ENCODE peak calls at places on chromosome 21, in six cellular contexts. W, F, U, H, Q and M are unnamed samples.

GRCh38 chr21:29299046-29299905 is 554 bp downstream of the BACH1 start:
- DNase-seq in H (peak; percentile 60), U (peak; percentile 56), W (peak; percentile 90), F (peak; percentile 68), Q (no peak), M (peak; percentile 54)

GRCh38 chr21:14545906-14546480 is at the start of gene SAMSN1:
- DNase-seq in H (peak; percentile 35), Q (no peak), F (no peak), U (no peak), W (no peak), M (peak; percentile 35)

GRCh38 chr21:41751621-41752020 is 15.2 kb downstream of the RIPK4 start:
- DNase-seq in H (no peak), W (peak; percentile 63), F (no peak), Q (no peak), U (no peak), M (no peak)

GRCh38 chr21:33854604-33855003 is 61.0 kb downstream of the ATP5PO start:
- DNase-seq in U (no peak), H (peak; percentile 19), F (no peak), Q (no peak), W (no peak), M (no peak)

GRCh38 chr21:17370750-17371325 is 142.0 kb upstream of the CXADR start:
- DNase-seq in H (no peak), W (no peak), F (no peak), Q (no peak), U (no peak), M (no peak)

GRCh38 chr21:34933609-34934345 is 115.3 kb downstream of the RUNX1 start:
- DNase-seq in F (no peak), W (no peak), H (no peak), U (no peak), Q (no peak), M (peak; percentile 12)

GRCh38 chr21:34523019-34523418 is 11.0 kb upstream of the KCNE1 start:
- DNase-seq in F (no peak), Q (no peak), W (peak; percentile 54), U (no peak), H (no peak), M (no peak)

GRCh38 chr21:42237161-42237560 is 18.2 kb downstream of the ABCG1 start:
- DNase-seq in Q (no peak), U (no peak), F (no peak), W (no peak), H (no peak), M (no peak)

GRCh38 chr21:36478207-36478701 is 1.7 kb downstream of the CLDN14 start:
- DNase-seq in F (no peak), Q (no peak), H (peak; percentile 68), W (peak; percentile 29), U (peak; percentile 96), M (no peak)

GRCh38 chr21:33123396-33124120 is 53.6 kb downstream of the OLIG1 start:
- DNase-seq in F (no peak), U (no peak), H (no peak), Q (no peak), W (no peak), M (no peak)

GRCh38 chr21:35840197-35840799 is 220.0 kb downstream of the SETD4 start:
- DNase-seq in H (peak; percentile 93), U (peak; percentile 72), W (peak; percentile 85), Q (peak; percentile 72), F (peak; percentile 44), M (no peak)

GRCh38 chr21:43298546-43299440 is 128.1 kb downstream of the SIK1 start:
- DNase-seq in Q (no peak), W (no peak), F (peak; percentile 42), H (no peak), U (no peak), M (no peak)

GRCh38 chr21:29332461-29333354 is 34.0 kb downstream of the BACH1 start:
- DNase-seq in U (peak; percentile 76), W (no peak), Q (no peak), F (no peak), H (peak; percentile 57), M (no peak)

GRCh38 chr21:29499734-29500343 is 201.1 kb downstream of the BACH1 start:
- DNase-seq in U (no peak), W (no peak), Q (peak; percentile 32), F (no peak), H (peak; percentile 57), M (no peak)

GRCh38 chr21:33668620-33669019 is 26.3 kb downstream of the ITSN1 start:
- DNase-seq in W (no peak), F (no peak), H (no peak), Q (no peak), U (no peak), M (no peak)

GRCh38 chr21:16837319-16837718 is 675.5 kb upstream of the CXADR start:
- DNase-seq in Q (no peak), F (no peak), W (no peak), H (peak; percentile 34), U (peak; percentile 56), M (no peak)

GRCh38 chr21:15443740-15444117 is 286.1 kb upstream of the USP25 start:
- DNase-seq in W (no peak), Q (no peak), H (peak; percentile 4), U (no peak), F (no peak), M (no peak)

GRCh38 chr21:36908260-36908908 is 58.1 kb downstream of the HLCS start:
- DNase-seq in Q (no peak), U (peak; percentile 31), F (no peak), W (no peak), H (peak; percentile 21), M (no peak)

GRCh38 chr21:42343556-42343955 is 7.2 kb downstream of the TFF2 start:
- DNase-seq in H (no peak), F (no peak), U (no peak), W (no peak), Q (no peak), M (no peak)

GRCh38 chr21:36773111-36773510 is 74.2 kb downstream of the SIM2 start:
- DNase-seq in H (peak; percentile 87), W (peak; percentile 34), F (peak; percentile 87), Q (no peak), U (peak; percentile 86), M (no peak)

DNA sequence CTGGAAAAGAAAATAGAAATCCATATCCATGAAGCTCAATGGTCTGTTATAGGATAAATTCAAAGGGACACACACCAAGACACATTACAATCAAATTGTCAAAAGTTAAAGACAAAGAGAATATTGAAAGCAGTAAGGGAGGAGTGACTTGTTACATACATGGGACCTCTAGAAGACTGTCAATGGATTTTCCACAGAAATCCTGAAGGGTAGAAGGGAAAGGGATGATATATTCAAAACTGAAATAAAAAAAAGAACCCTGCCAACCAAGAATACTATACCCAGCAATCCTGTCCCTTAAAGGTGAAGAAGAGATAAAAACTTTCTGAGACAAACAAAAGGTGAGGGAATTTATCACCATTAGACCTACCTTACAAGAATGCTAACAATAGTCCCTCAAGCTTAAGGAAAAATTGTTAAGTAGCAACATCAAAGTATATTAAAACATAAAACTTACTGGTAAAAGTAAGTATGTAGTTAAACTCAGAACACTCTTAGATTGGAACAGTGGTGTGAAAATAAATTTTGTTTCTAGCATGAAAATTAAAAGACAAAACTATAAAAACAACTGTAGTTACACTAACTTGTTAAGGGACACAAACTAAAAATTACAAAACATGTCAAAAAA is 103.2 kb upstream of the APP start:
- DNase-seq in H (no peak), Q (no peak), F (no peak), W (no peak), U (no peak), M (no peak)
- H3K9me3 ChIP-seq in H (no peaks in the 10 kb centered on the region), Q (peaks cover 13% of the 10 kb centered on the region), F (no peaks in the 10 kb centered on the region), W (peaks cover 17% of the 10 kb centered on the region), U (peaks cover 3% of the 10 kb centered on the region), M (peaks cover 12% of the 10 kb centered on the region)

DNA sequence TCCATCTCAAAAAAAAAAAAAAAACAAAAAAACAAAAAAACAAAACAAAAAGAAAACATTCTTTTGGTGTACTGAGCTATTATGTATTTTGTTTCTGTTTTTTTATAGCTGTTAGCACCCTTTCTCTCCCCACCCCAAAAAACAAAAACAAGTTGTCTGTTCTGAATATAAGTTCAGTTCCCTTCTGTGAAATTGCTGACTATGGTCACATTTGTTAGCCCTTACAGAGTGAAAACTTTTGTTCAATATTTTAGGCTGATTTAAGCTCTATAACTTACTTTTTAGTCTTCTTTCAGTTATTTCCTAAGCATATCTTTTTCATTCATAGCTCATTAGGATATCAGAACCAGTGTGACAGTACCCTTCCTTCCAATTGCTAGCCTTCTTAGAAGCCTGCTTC is 1056.6 kb upstream of the NCAM2 start:
- DNase-seq in Q (no peak), F (no peak), H (no peak), W (no peak), U (no peak), M (no peak)
- H3K9me3 ChIP-seq in Q (peaks cover 18% of the 10 kb centered on the region), F (no peaks in the 10 kb centered on the region), H (no peaks in the 10 kb centered on the region), W (no peaks in the 10 kb centered on the region), U (no peaks in the 10 kb centered on the region), M (no peaks in the 10 kb centered on the region)

GRCh38 chr21:38088916-38089762 is 167.7 kb upstream of the KCNJ15 start:
- DNase-seq in F (no peak), W (no peak), H (no peak), U (no peak), Q (no peak), M (no peak)
- H3K9me3 ChIP-seq in F (no peaks in the 10 kb centered on the region), W (no peaks in the 10 kb centered on the region), H (no peaks in the 10 kb centered on the region), U (no peaks in the 10 kb centered on the region), Q (peaks cover 16% of the 10 kb centered on the region), M (peaks cover 2% of the 10 kb centered on the region)

DNA sequence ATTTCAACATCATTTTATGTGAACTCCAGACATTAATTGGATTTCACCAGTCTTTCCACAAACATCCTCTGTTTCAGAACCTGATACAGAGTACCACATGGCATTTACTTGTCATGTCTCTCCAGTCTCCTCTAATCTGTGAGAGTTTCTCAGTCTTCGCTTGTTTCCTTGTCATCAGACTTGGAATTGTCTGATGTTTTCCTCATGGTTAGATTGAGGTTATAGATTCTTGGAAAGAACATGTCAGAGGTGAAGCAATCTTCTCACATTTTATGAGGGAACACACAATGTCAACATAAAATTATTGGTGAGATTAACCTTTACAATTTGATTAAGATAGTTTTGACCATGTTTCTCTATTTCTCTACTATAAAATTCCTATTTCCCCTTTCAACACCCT is 74.9 kb upstream of the TMPRSS15 start:
- DNase-seq in H (no peak), Q (no peak), U (no peak), W (no peak), F (no peak), M (no peak)
- H3K9me3 ChIP-seq in H (no peaks in the 10 kb centered on the region), Q (peaks cover 25% of the 10 kb centered on the region), U (no peaks in the 10 kb centered on the region), W (no peaks in the 10 kb centered on the region), F (no peaks in the 10 kb centered on the region), M (no peaks in the 10 kb centered on the region)

DNA sequence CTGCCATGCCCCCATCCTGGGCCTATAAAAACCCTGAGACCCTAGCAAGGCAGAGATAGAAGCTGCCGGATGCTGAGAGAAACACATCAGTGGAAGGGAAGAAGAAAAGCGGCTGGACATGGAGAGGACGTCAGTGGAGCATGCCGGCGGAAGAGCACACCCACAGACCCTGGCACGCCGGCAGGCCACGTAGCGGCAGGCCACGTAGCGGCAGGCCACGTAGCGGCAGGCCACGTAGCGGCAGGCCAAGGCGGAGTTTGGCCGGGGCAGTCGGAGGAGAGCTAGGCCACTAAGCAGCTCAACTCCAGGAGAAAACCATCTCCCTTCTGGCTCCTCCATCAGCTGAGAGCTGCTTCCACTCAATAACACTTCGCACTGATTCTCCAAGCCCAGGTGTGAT is 35.1 kb downstream of the LRRC3 start:
- DNase-seq in F (no peak), H (no peak), U (no peak), Q (no peak), W (no peak), M (no peak)
- H3K9me3 ChIP-seq in F (no peaks in the 10 kb centered on the region), H (no peaks in the 10 kb centered on the region), U (peaks cover 15% of the 10 kb centered on the region), Q (peaks cover 13% of the 10 kb centered on the region), W (no peaks in the 10 kb centered on the region), M (no peaks in the 10 kb centered on the region)

GRCh38 chr21:46661211-46661625 is 25.7 kb downstream of the PRMT2 start:
- DNase-seq in Q (no peak), H (peak; percentile 91), W (peak; percentile 69), F (peak; percentile 85), U (peak; percentile 72), M (peak; percentile 42)
- H3K9me3 ChIP-seq in Q (no peaks in the 10 kb centered on the region), H (no peaks in the 10 kb centered on the region), W (no peaks in the 10 kb centered on the region), F (no peaks in the 10 kb centered on the region), U (no peaks in the 10 kb centered on the region), M (no peaks in the 10 kb centered on the region)